ENCODE peak calls at places on chromosomes 7 and 10, in five cellular contexts. F is left ventricle myocardium superior, X is fibroblast of the aortic adventitia, B is renal cortical epithelial cell, H is neural crest cell. D is an unnamed sample.

GRCh38 chr10:61793760-61794713 is 107.5 kb upstream of the ARID5B start:
- DNase-seq in F (no peak), X (peak), B (no peak), H (no peak), D (no peak)

GRCh38 chr7:80699030-80699638 is 60.7 kb downstream of the CD36 start:
- DNase-seq in F (no peak), X (peak), B (peak), H (no peak), D (peak)

GRCh38 chr7:55086413-55087201 is 67.8 kb downstream of the EGFR start:
- DNase-seq in F (peak), X (peak), B (peak), H (no peak), D (peak)

GRCh38 chr7:129009437-129009836 is 45.5 kb downstream of the TNPO3 start:
- DNase-seq in F (no peak), X (no peak), B (no peak), H (no peak), D (no peak)

GRCh38 chr7:17618652-17618974 is 320.2 kb downstream of the AHR start:
- DNase-seq in F (no peak), X (no peak), B (no peak), H (no peak), D (no peak)

GRCh38 chr7:146661929-146662328 is 545.3 kb downstream of the CNTNAP2 start:
- DNase-seq in F (no peak), X (no peak), B (no peak), H (no peak), D (no peak)

GRCh38 chr7:134908289-134908688 is 78.0 kb upstream of the AGBL3 start:
- DNase-seq in F (no peak), X (peak), B (no peak), H (no peak), D (peak)

GRCh38 chr10:49106451-49106850 is 8.9 kb downstream of the VSTM4 start:
- DNase-seq in F (peak), X (peak), B (no peak), H (no peak), D (no peak)

GRCh38 chr7:46791180-46791579 is 790.7 kb downstream of the TNS3 start:
- DNase-seq in F (no peak), X (no peak), B (no peak), H (no peak), D (peak)

GRCh38 chr7:74579800-74580685 is 77.5 kb upstream of the GTF2I start:
- DNase-seq in F (no peak), X (peak), B (peak), H (no peak), D (peak)

GRCh38 chr10:70109064-70109729 is 23.4 kb downstream of the AIFM2 start:
- DNase-seq in F (no peak), X (no peak), B (no peak), H (no peak), D (no peak)

GRCh38 chr10:62388328-62388727 is 14.2 kb downstream of the ZNF365 start:
- DNase-seq in F (no peak), X (no peak), B (no peak), H (no peak), D (no peak)

GRCh38 chr7:11343818-11344413 is 370.2 kb downstream of the PHF14 start:
- DNase-seq in F (no peak), X (peak), B (peak), H (peak), D (no peak)

GRCh38 chr10:12505683-12506082 is 156.3 kb downstream of the CAMK1D start:
- DNase-seq in F (no peak), X (no peak), B (no peak), H (no peak), D (no peak)

GRCh38 chr10:125911990-125912389 is 15.6 kb downstream of the FANK1 start:
- DNase-seq in F (no peak), X (no peak), B (no peak), H (no peak), D (no peak)

GRCh38 chr10:101563007-101563406 is 25.1 kb downstream of the POLL start:
- DNase-seq in F (no peak), X (no peak), B (no peak), H (no peak), D (no peak)

GRCh38 chr7:155803418-155804376 is 8.6 kb downstream of the SHH start:
- DNase-seq in F (no peak), X (no peak), B (no peak), H (no peak), D (no peak)

GRCh38 chr10:71124921-71125748 is 87.2 kb upstream of the UNC5B start:
- DNase-seq in F (peak), X (no peak), B (no peak), H (no peak), D (no peak)

GRCh38 chr10:88800152-88801125 is 2.1 kb upstream of the LIPM start:
- DNase-seq in F (no peak), X (peak), B (no peak), H (no peak), D (no peak)

GRCh38 chr7:20331231-20331880 is 656 bp downstream of the ITGB8 start:
- DNase-seq in F (peak), X (no peak), B (no peak), H (peak), D (no peak)

GRCh38 chr7:31741852-31742251 is 54.8 kb downstream of the PPP1R17 start:
- DNase-seq in F (no peak), X (no peak), B (peak), H (no peak), D (no peak)

GRCh38 chr7:27160147-27160545 is 3.7 kb upstream of the HOXA7 start:
- DNase-seq in F (peak), X (no peak), B (no peak), H (no peak), D (no peak)

GRCh38 chr10:58089739-58090138 is 178.0 kb downstream of the IPMK start:
- DNase-seq in F (no peak), X (no peak), B (no peak), H (no peak), D (no peak)

GRCh38 chr7:151129141-151129835 is 38.2 kb downstream of the GBX1 start:
- DNase-seq in F (peak), X (no peak), B (no peak), H (no peak), D (no peak)

GRCh38 chr10:20492447-20492846 is 404.7 kb downstream of the NEBL start:
- DNase-seq in F (no peak), X (no peak), B (no peak), H (no peak), D (no peak)

GRCh38 chr10:6418167-6418566 is 161.9 kb downstream of the PRKCQ start:
- DNase-seq in F (no peak), X (no peak), B (no peak), H (no peak), D (no peak)

GRCh38 chr7:158394936-158395335 is 192.7 kb downstream of the PTPRN2 start:
- DNase-seq in F (peak), X (no peak), B (no peak), H (peak), D (no peak)

GRCh38 chr10:119384127-119384526 is 158.4 kb downstream of the RGS10 start:
- DNase-seq in F (no peak), X (no peak), B (no peak), H (no peak), D (no peak)

GRCh38 chr10:60441515-60441914 is 51.8 kb upstream of the ANK3 start:
- DNase-seq in F (no peak), X (peak), B (peak), H (no peak), D (no peak)

GRCh38 chr10:3822541-3822940 is 37.5 kb upstream of the KLF6 start:
- DNase-seq in F (no peak), X (no peak), B (no peak), H (no peak), D (no peak)

GRCh38 chr10:23001901-23002516 is 74.2 kb downstream of the ARMC3 start:
- DNase-seq in F (no peak), X (no peak), B (no peak), H (no peak), D (no peak)

GRCh38 chr7:105677803-105678583 is 96.7 kb upstream of the EFCAB10 start:
- DNase-seq in F (no peak), X (no peak), B (no peak), H (no peak), D (no peak)